ENCODE peak calls at places on chromosome X, in four cellular contexts. T is activated CD8-positive, alpha-beta memory T cell treated with anti-CD3 and anti-CD28 coated beads, Interleukin-2, amount 10 ng/mL, durations not matched to agents 7 days and 5 days; N is CD4-positive, CD25-positive, alpha-beta regulatory T cell; E is stimulated activated naive CD8-positive, alpha-beta T cell treated with anti-CD3 and anti-CD28 coated beads, Interleukin-15, Interleukin-2, amounts not matched to agents 100 U/mL and 50 U/mL, for 24 hours. G is an unnamed sample.
A peak's percentile ranks its signal among the peaks of the same experiment; 100 is the strongest.

GRCh38 chrX:17535229-17535628 is 160.2 kb downstream of the NHS start:
- ATAC-seq in T (no peak), N (no peak), E (peak; percentile 37), G (peak; percentile 37)

GRCh38 chrX:151476597-151476996 is 79.6 kb downstream of the VMA21 start:
- ATAC-seq in T (no peak), N (no peak), E (no peak), G (no peak)

GRCh38 chrX:13752646-13753045 is 18.1 kb downstream of the OFD1 start:
- ATAC-seq in T (no peak), N (no peak), E (no peak), G (no peak)

GRCh38 chrX:9240956-9241355 is 207.0 kb upstream of the FAM9B start:
- ATAC-seq in T (no peak), N (no peak), E (no peak), G (no peak)

GRCh38 chrX:84187501-84188319 is at the start of gene RPS6KA6:
- ATAC-seq in T (no peak), N (no peak), E (no peak), G (no peak)

GRCh38 chrX:31199770-31200114 is 127.9 kb upstream of the FTHL17 start:
- ATAC-seq in T (no peak), N (no peak), E (no peak), G (no peak)

GRCh38 chrX:103538728-103539127 is 19.4 kb upstream of the RAB40A start:
- ATAC-seq in T (no peak), N (no peak), E (no peak), G (no peak)

GRCh38 chrX:123425904-123426303 is 241.8 kb downstream of the GRIA3 start:
- ATAC-seq in T (no peak), N (no peak), E (no peak), G (no peak)

GRCh38 chrX:136712631-136713030 is 64.7 kb downstream of the CD40LG start:
- ATAC-seq in T (no peak), N (no peak), E (no peak), G (no peak)

GRCh38 chrX:107935664-107936433 is 46.3 kb downstream of the TEX13B start:
- ATAC-seq in T (no peak), N (no peak), E (no peak), G (no peak)

GRCh38 chrX:56764975-56765791 is 36.1 kb downstream of the NBDY start:
- ATAC-seq in T (peak; percentile 43), N (peak; percentile 32), E (peak; percentile 28), G (no peak)

GRCh38 chrX:107646736-107647135 is 18.4 kb downstream of the PRPS1 start:
- ATAC-seq in T (no peak), N (no peak), E (no peak), G (no peak)

GRCh38 chrX:133926099-133926498 is 59.3 kb downstream of the GPC3 start:
- ATAC-seq in T (no peak), N (no peak), E (no peak), G (no peak)

GRCh38 chrX:79506001-79506400 is 138.9 kb upstream of the ITM2A start:
- ATAC-seq in T (no peak), N (no peak), E (no peak), G (no peak)

GRCh38 chrX:79588233-79588632 is 221.1 kb upstream of the ITM2A start:
- ATAC-seq in T (no peak), N (no peak), E (no peak), G (no peak)

GRCh38 chrX:31293409-31293808 is 221.6 kb upstream of the FTHL17 start:
- ATAC-seq in T (no peak), N (no peak), E (no peak), G (no peak)

GRCh38 chrX:136708348-136708747 is 60.4 kb downstream of the CD40LG start:
- ATAC-seq in T (peak; percentile 47), N (peak; percentile 55), E (no peak), G (no peak)

GRCh38 chrX:136674270-136674986 is 26.5 kb downstream of the CD40LG start:
- ATAC-seq in T (peak; percentile 63), N (peak; percentile 62), E (no peak), G (peak; percentile 18)

GRCh38 chrX:111114806-111115205 is 18.8 kb downstream of the PAK3 start:
- ATAC-seq in T (no peak), N (no peak), E (no peak), G (no peak)

GRCh38 chrX:18119856-18120255 is 100.8 kb downstream of the BEND2 start:
- ATAC-seq in T (no peak), N (no peak), E (no peak), G (no peak)

GRCh38 chrX:51182545-51182944 is 150.1 kb upstream of the NUDT10 start:
- ATAC-seq in T (no peak), N (no peak), E (no peak), G (no peak)

GRCh38 chrX:134794692-134795091 is 136.4 kb upstream of the PLAC1 start:
- ATAC-seq in T (no peak), N (no peak), E (peak; percentile 32), G (no peak)

GRCh38 chrX:43962636-43963035 is 10.6 kb downstream of the NDP start:
- ATAC-seq in T (no peak), N (no peak), E (no peak), G (no peak)

GRCh38 chrX:74534569-74535038 is 79.8 kb downstream of the RLIM start:
- ATAC-seq in T (peak; percentile 54), N (no peak), E (peak; percentile 73), G (peak; percentile 80)

G was measured in activated T-helper 17 cell treated with anti-CD3 and anti-CD28 coated beads, Interleukin-2, amount 50 U/mL, for 72 hours.